ENCODE peak calls at places on chromosomes 13 and 19, in nine cellular contexts. One of them, this sample, is unnamed.

GRCh38 chr13:42997381-42997780 is 5.3 kb upstream of the EPSTI1 start:
- DNase-seq in IMR-90: peak; percentile 40
- DNase-seq in astrocyte: no peak
- DNase-seq in SK-N-SH: no peak
- DNase-seq in neuronal stem cell: no peak
- DNase-seq in GM23248: peak; percentile 34
- DNase-seq in neural progenitor cell: no peak
- DNase-seq in fibroblast of lung: no peak
- DNase-seq in H9: no peak
- DNase-seq in this sample: no peak

GRCh38 chr19:57321746-57322145 is 1.5 kb downstream of the ZNF543 start:
- DNase-seq in SK-N-SH: no peak
- DNase-seq in astrocyte: no peak
- DNase-seq in GM23248: no peak
- DNase-seq in IMR-90: no peak
- DNase-seq in H9: no peak
- DNase-seq in neuronal stem cell: no peak
- DNase-seq in fibroblast of lung: no peak
- DNase-seq in neural progenitor cell: no peak
- DNase-seq in this sample: no peak

GRCh38 chr19:10864538-10864899 is 6.8 kb upstream of the CARM1 start:
- DNase-seq in H9: peak; percentile 87
- DNase-seq in GM23248: peak; percentile 87
- DNase-seq in astrocyte: peak; percentile 32
- DNase-seq in IMR-90: peak; percentile 68
- DNase-seq in neural progenitor cell: peak; percentile 87
- DNase-seq in SK-N-SH: peak; percentile 91
- DNase-seq in fibroblast of lung: peak; percentile 79
- DNase-seq in neuronal stem cell: peak; percentile 73
- DNase-seq in this sample: peak; percentile 47

GRCh38 chr13:25032160-25032559 is 63.8 kb upstream of the PABPC3 start:
- DNase-seq in IMR-90: no peak
- DNase-seq in astrocyte: no peak
- DNase-seq in GM23248: no peak
- DNase-seq in H9: no peak
- DNase-seq in neuronal stem cell: no peak
- DNase-seq in SK-N-SH: no peak
- DNase-seq in fibroblast of lung: no peak
- DNase-seq in neural progenitor cell: no peak
- DNase-seq in this sample: no peak

GRCh38 chr13:33135097-33135496 is 118.9 kb downstream of the KL start:
- DNase-seq in fibroblast of lung: no peak
- DNase-seq in H9: no peak
- DNase-seq in neuronal stem cell: no peak
- DNase-seq in IMR-90: no peak
- DNase-seq in GM23248: no peak
- DNase-seq in SK-N-SH: no peak
- DNase-seq in astrocyte: no peak
- DNase-seq in neural progenitor cell: no peak
- DNase-seq in this sample: no peak

GRCh38 chr13:113964251-113964995 is 9.5 kb downstream of the C13orf46 start:
- DNase-seq in neural progenitor cell: no peak
- DNase-seq in GM23248: no peak
- DNase-seq in neuronal stem cell: no peak
- DNase-seq in astrocyte: no peak
- DNase-seq in H9: no peak
- DNase-seq in IMR-90: no peak
- DNase-seq in fibroblast of lung: no peak
- DNase-seq in SK-N-SH: no peak
- DNase-seq in this sample: no peak

GRCh38 chr13:76516013-76516412 is 370.2 kb downstream of the KCTD12 start:
- DNase-seq in H9: no peak
- DNase-seq in SK-N-SH: no peak
- DNase-seq in astrocyte: peak; percentile 86
- DNase-seq in IMR-90: peak; percentile 92
- DNase-seq in neural progenitor cell: no peak
- DNase-seq in GM23248: peak; percentile 70
- DNase-seq in fibroblast of lung: peak; percentile 90
- DNase-seq in neuronal stem cell: no peak
- DNase-seq in this sample: peak; percentile 66

GRCh38 chr19:21580818-21581217 is 75.4 kb downstream of the ZNF429 start:
- DNase-seq in neural progenitor cell: no peak
- DNase-seq in neuronal stem cell: no peak
- DNase-seq in fibroblast of lung: no peak
- DNase-seq in astrocyte: no peak
- DNase-seq in H9: no peak
- DNase-seq in SK-N-SH: no peak
- DNase-seq in IMR-90: no peak
- DNase-seq in GM23248: no peak
- DNase-seq in this sample: no peak

GRCh38 chr19:46721269-46722003 is 4.5 kb upstream of the PRKD2 start:
- DNase-seq in neuronal stem cell: no peak
- DNase-seq in fibroblast of lung: no peak
- DNase-seq in neural progenitor cell: peak; percentile 46
- DNase-seq in astrocyte: no peak
- DNase-seq in SK-N-SH: peak; percentile 76
- DNase-seq in GM23248: peak; percentile 28
- DNase-seq in H9: peak; percentile 56
- DNase-seq in IMR-90: no peak
- DNase-seq in this sample: no peak

GRCh38 chr13:69274231-69274630 is 833.4 kb upstream of the ATXN8OS start:
- DNase-seq in neural progenitor cell: no peak
- DNase-seq in IMR-90: no peak
- DNase-seq in astrocyte: no peak
- DNase-seq in H9: no peak
- DNase-seq in SK-N-SH: no peak
- DNase-seq in neuronal stem cell: no peak
- DNase-seq in GM23248: no peak
- DNase-seq in fibroblast of lung: no peak
- DNase-seq in this sample: no peak

GRCh38 chr19:13492128-13492527 is 14.2 kb downstream of the CACNA1A start:
- DNase-seq in neuronal stem cell: no peak
- DNase-seq in H9: no peak
- DNase-seq in neural progenitor cell: no peak
- DNase-seq in GM23248: peak; percentile 89
- DNase-seq in SK-N-SH: no peak
- DNase-seq in IMR-90: peak; percentile 93
- DNase-seq in fibroblast of lung: peak; percentile 2
- DNase-seq in astrocyte: peak; percentile 37
- DNase-seq in this sample: peak; percentile 35

GRCh38 chr19:12825259-12826131 is 8.9 kb downstream of the RTBDN start:
- DNase-seq in H9: peak; percentile 93
- DNase-seq in neuronal stem cell: no peak
- DNase-seq in astrocyte: no peak
- DNase-seq in neural progenitor cell: peak; percentile 92
- DNase-seq in GM23248: peak; percentile 44
- DNase-seq in fibroblast of lung: no peak
- DNase-seq in IMR-90: no peak
- DNase-seq in SK-N-SH: peak; percentile 88
- DNase-seq in this sample: no peak

GRCh38 chr19:14089662-14090508 is 666 bp downstream of the SAMD1 start:
- DNase-seq in GM23248: peak; percentile 83
- DNase-seq in IMR-90: peak; percentile 74
- DNase-seq in SK-N-SH: peak; percentile 85
- DNase-seq in neuronal stem cell: peak; percentile 61
- DNase-seq in neural progenitor cell: peak; percentile 90
- DNase-seq in fibroblast of lung: peak; percentile 64
- DNase-seq in astrocyte: peak; percentile 71
- DNase-seq in H9: no peak
- DNase-seq in this sample: peak; percentile 68

GRCh38 chr13:29073762-29074161 is 253.6 kb downstream of the MTUS2 start:
- DNase-seq in neuronal stem cell: no peak
- DNase-seq in neural progenitor cell: peak; percentile 47
- DNase-seq in SK-N-SH: no peak
- DNase-seq in fibroblast of lung: no peak
- DNase-seq in H9: no peak
- DNase-seq in astrocyte: no peak
- DNase-seq in GM23248: no peak
- DNase-seq in IMR-90: no peak
- DNase-seq in this sample: no peak

DNA sequence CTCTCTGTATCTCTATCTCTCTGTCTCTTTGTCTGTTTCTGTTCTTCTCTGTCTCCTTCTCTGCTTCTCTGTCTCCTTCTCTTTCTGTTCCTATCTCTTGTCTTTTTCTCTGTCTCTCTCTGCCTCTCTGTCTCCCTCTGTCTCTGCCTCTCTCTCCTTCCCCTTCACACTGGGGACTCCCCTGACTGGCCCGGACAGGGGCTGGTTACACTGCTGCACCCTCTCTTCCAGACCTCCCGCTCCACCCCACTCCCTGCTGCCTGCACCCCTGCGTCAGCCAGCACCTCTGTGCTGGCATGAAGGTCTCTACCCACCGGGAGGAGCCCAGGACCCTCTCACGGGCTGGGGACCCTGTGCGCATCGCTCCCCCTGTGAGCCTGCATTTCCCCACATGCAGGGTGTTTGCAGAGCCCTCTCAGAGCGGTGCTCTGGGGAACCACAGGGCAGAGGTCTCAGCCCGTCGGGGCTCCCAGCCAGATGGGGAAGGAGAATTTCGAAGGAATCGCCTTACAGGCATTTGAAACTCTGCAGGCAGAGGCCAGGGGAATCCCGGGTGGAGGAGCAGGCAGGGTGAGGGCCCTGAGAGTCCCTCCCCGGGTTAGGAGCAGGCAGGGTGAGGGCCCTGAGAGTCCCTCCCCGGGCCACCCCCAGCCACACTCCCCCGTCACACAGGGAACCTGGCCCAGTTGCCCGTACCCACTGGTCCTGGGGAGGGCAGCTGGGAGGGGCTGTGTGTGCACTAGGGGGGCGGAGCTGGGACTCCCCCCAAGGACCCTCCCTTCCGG is 16.1 kb upstream of the TCF3 start:
- DNase-seq in neural progenitor cell: peak; percentile 54
- DNase-seq in IMR-90: no peak
- DNase-seq in fibroblast of lung: peak; percentile 9
- DNase-seq in H9: no peak
- DNase-seq in neuronal stem cell: no peak
- DNase-seq in SK-N-SH: no peak
- DNase-seq in GM23248: no peak
- DNase-seq in astrocyte: no peak
- DNase-seq in this sample: no peak
- H3K9ac ChIP-seq in neural progenitor cell: no peak overlapping the region
- H3K9ac ChIP-seq in IMR-90: no peak overlapping the region
- H3K9ac ChIP-seq in fibroblast of lung: no peak overlapping the region
- H3K9ac ChIP-seq in H9: no peak overlapping the region
- H3K9ac ChIP-seq in neuronal stem cell: peak overlapping the region; percentile 63
- H3K9ac ChIP-seq in SK-N-SH: no peak overlapping the region
- H3K9ac ChIP-seq in GM23248: no peak overlapping the region
- H3K9ac ChIP-seq in astrocyte: no peak overlapping the region
- H3K9ac ChIP-seq in this sample: no peak overlapping the region

DNA sequence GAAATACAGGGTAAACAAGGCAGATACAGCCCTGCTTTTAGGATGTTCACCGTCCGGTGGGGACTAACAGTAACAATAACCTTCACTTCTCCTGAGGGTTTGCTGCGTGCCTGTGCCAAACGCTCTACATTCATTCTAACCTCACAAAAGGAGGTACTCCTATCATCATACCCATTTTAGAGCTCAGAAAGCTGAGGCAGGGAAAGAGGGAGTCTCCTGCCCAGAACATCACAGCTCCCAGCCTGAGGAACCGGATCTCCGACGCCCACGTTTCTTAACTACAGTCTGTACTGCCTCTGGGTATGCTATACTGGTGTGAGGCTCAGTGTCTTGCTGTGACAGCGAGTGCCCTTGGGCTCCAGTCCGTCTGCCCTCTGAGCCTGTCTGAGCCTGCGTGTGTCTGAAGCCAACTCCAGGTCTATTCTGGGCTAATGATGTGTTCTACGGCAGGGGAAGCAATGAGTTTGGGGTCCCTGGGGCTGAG is 5.1 kb downstream of the LIPE start:
- DNase-seq in neuronal stem cell: no peak
- DNase-seq in H9: no peak
- DNase-seq in GM23248: no peak
- DNase-seq in fibroblast of lung: no peak
- DNase-seq in astrocyte: no peak
- DNase-seq in neural progenitor cell: no peak
- DNase-seq in IMR-90: no peak
- DNase-seq in SK-N-SH: no peak
- DNase-seq in this sample: no peak
- H2AFZ ChIP-seq in neuronal stem cell: no peak overlapping the region
- H2AFZ ChIP-seq in H9: no peak overlapping the region
- H2AFZ ChIP-seq in GM23248: no peak overlapping the region
- H2AFZ ChIP-seq in fibroblast of lung: no peak overlapping the region
- H2AFZ ChIP-seq in astrocyte: no peak overlapping the region
- H2AFZ ChIP-seq in neural progenitor cell: no peak overlapping the region
- H2AFZ ChIP-seq in IMR-90: peak overlapping the region; percentile 8
- H2AFZ ChIP-seq in SK-N-SH: no peak overlapping the region
- H2AFZ ChIP-seq in this sample: no peak overlapping the region

GRCh38 chr19:7196721-7197168 is 97.5 kb downstream of the INSR start:
- DNase-seq in fibroblast of lung: peak; percentile 59
- DNase-seq in IMR-90: no peak
- DNase-seq in neuronal stem cell: no peak
- DNase-seq in astrocyte: no peak
- DNase-seq in SK-N-SH: no peak
- DNase-seq in GM23248: peak; percentile 82
- DNase-seq in neural progenitor cell: no peak
- DNase-seq in H9: no peak
- DNase-seq in this sample: no peak
- H3K9ac ChIP-seq in fibroblast of lung: no peak overlapping the region
- H3K9ac ChIP-seq in IMR-90: peak overlapping the region; percentile 3
- H3K9ac ChIP-seq in neuronal stem cell: no peak overlapping the region
- H3K9ac ChIP-seq in astrocyte: no peak overlapping the region
- H3K9ac ChIP-seq in SK-N-SH: no peak overlapping the region
- H3K9ac ChIP-seq in GM23248: peak overlapping the region; percentile 81
- H3K9ac ChIP-seq in neural progenitor cell: no peak overlapping the region
- H3K9ac ChIP-seq in H9: no peak overlapping the region
- H3K9ac ChIP-seq in this sample: no peak overlapping the region

GRCh38 chr19:3179739-3180293 is 1.2 kb downstream of the S1PR4 start:
- DNase-seq in neuronal stem cell: no peak
- DNase-seq in neural progenitor cell: no peak
- DNase-seq in astrocyte: no peak
- DNase-seq in GM23248: no peak
- DNase-seq in SK-N-SH: no peak
- DNase-seq in H9: peak; percentile 23
- DNase-seq in fibroblast of lung: no peak
- DNase-seq in IMR-90: no peak
- DNase-seq in this sample: no peak

GRCh38 chr19:3176715-3177501 is 1.7 kb upstream of the S1PR4 start:
- DNase-seq in neuronal stem cell: no peak
- DNase-seq in fibroblast of lung: peak; percentile 33
- DNase-seq in SK-N-SH: no peak
- DNase-seq in GM23248: peak; percentile 91
- DNase-seq in neural progenitor cell: no peak
- DNase-seq in astrocyte: peak; percentile 63
- DNase-seq in H9: peak; percentile 29
- DNase-seq in IMR-90: peak; percentile 67
- DNase-seq in this sample: peak; percentile 94

GRCh38 chr19:3175761-3176714 is 2.5 kb upstream of the S1PR4 start:
- DNase-seq in fibroblast of lung: peak; percentile 39
- DNase-seq in H9: no peak
- DNase-seq in SK-N-SH: no peak
- DNase-seq in neuronal stem cell: no peak
- DNase-seq in astrocyte: peak; percentile 60
- DNase-seq in IMR-90: peak; percentile 65
- DNase-seq in neural progenitor cell: no peak
- DNase-seq in GM23248: peak; percentile 89
- DNase-seq in this sample: peak; percentile 96

GRCh38 chr19:3178973-3179738 is 587 bp downstream of the S1PR4 start:
- DNase-seq in neuronal stem cell: no peak
- DNase-seq in SK-N-SH: no peak
- DNase-seq in neural progenitor cell: no peak
- DNase-seq in GM23248: no peak
- DNase-seq in astrocyte: no peak
- DNase-seq in fibroblast of lung: no peak
- DNase-seq in H9: peak; percentile 47
- DNase-seq in IMR-90: no peak
- DNase-seq in this sample: no peak

GRCh38 chr19:3178377-3178972 is at the start of gene S1PR4:
- DNase-seq in GM23248: no peak
- DNase-seq in neural progenitor cell: no peak
- DNase-seq in neuronal stem cell: no peak
- DNase-seq in fibroblast of lung: no peak
- DNase-seq in astrocyte: no peak
- DNase-seq in SK-N-SH: no peak
- DNase-seq in IMR-90: no peak
- DNase-seq in H9: peak; percentile 24
- DNase-seq in this sample: no peak
- H2AFZ ChIP-seq in GM23248: no peak within 1 kb of the TSS
- H2AFZ ChIP-seq in neural progenitor cell: no peak within 1 kb of the TSS
- H2AFZ ChIP-seq in neuronal stem cell: peak within 1 kb of the TSS; percentile 22
- H2AFZ ChIP-seq in fibroblast of lung: no peak within 1 kb of the TSS
- H2AFZ ChIP-seq in astrocyte: no peak within 1 kb of the TSS
- H2AFZ ChIP-seq in SK-N-SH: no peak within 1 kb of the TSS
- H2AFZ ChIP-seq in IMR-90: no peak within 1 kb of the TSS
- H2AFZ ChIP-seq in H9: no peak within 1 kb of the TSS
- H2AFZ ChIP-seq in this sample: no peak within 1 kb of the TSS

This sample was measured in mammary epithelial cell.